ENCODE peak calls at places on chromosomes 1 and 21, in nine cellular contexts. V is body of pancreas, K is GM12865, T is fibroblast of lung, P is neural progenitor cell, O is right lobe of liver, D is AG04450, B is endothelial cell, C is esophagus squamous epithelium. U is an unnamed sample.

GRCh38 chr1:153466908-153467307 is 6.5 kb upstream of the S100A7 start:
- DNase-seq in P (no peak), B (no peak), O (no peak), T (peak), C (no peak), K (no peak), V (no peak), D (no peak), U (no peak)

GRCh38 chr1:57512386-57512785 is 88.5 kb upstream of the DAB1 start:
- DNase-seq in B (no peak), K (no peak), D (no peak), V (no peak), C (no peak), P (no peak), T (no peak), O (no peak), U (no peak)

GRCh38 chr21:44347911-44348451 is 5.4 kb upstream of the TRPM2 start:
- DNase-seq in O (no peak), C (no peak), D (no peak), T (no peak), B (no peak), P (no peak), K (no peak), V (no peak), U (no peak)

GRCh38 chr1:204075890-204076837 is 3.2 kb downstream of the SOX13 start:
- DNase-seq in C (no peak), O (no peak), K (no peak), B (no peak), T (no peak), V (no peak), D (no peak), P (no peak), U (no peak)

GRCh38 chr1:91650764-91651163 is 150.1 kb downstream of the CDC7 start:
- DNase-seq in C (no peak), O (no peak), B (no peak), K (peak), D (peak), T (peak), V (peak), P (no peak), U (peak)

GRCh38 chr1:226714148-226714547 is 24.9 kb downstream of the ITPKB start:
- DNase-seq in P (no peak), K (no peak), V (no peak), C (no peak), T (peak), D (no peak), B (no peak), O (no peak), U (no peak)

GRCh38 chr1:39625462-39626273 is 13.8 kb downstream of the HEYL start:
- DNase-seq in O (peak), B (no peak), K (no peak), D (peak), T (peak), V (peak), P (no peak), C (no peak), U (no peak)

GRCh38 chr1:204072951-204073836 is at the start of gene SOX13:
- DNase-seq in V (peak), P (peak), O (peak), B (peak), K (no peak), C (no peak), D (peak), T (peak), U (no peak)

GRCh38 chr1:156152628-156153027 is 757 bp upstream of the SEMA4A start:
- DNase-seq in T (no peak), D (no peak), B (no peak), O (no peak), V (no peak), K (peak), C (no peak), P (no peak), U (no peak)

GRCh38 chr21:38769253-38769780 is 36.4 kb upstream of the ETS2 start:
- DNase-seq in D (peak), K (no peak), P (peak), V (no peak), T (peak), B (no peak), O (no peak), C (no peak), U (no peak)

GRCh38 chr1:227946624-227947424 is 908 bp downstream of the WNT9A start:
- DNase-seq in T (peak), B (peak), K (peak), O (peak), C (no peak), V (peak), P (peak), D (no peak), U (no peak)

GRCh38 chr1:64459743-64460142 is 10.2 kb upstream of the CACHD1 start:
- DNase-seq in K (no peak), P (no peak), B (no peak), V (no peak), D (no peak), C (no peak), O (no peak), T (no peak), U (no peak)

DNA sequence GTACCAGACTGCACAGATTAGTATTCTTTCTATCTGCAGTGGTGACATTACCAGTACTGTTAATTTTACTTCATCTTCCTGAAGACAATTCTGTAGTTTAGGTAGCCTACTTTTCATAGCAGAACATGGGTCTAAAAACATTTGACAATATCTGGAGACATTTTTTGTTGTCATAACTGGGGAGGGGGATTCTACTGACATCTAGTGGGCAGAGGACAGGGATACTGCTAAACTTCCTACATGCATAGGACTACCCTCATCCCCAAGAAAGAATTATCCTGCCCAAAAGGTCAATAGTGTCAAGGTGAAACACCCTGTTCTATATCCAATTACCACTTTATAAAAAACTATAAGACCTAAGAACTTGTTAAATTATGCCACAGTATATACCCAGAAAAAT is 3.4 kb upstream of the ARHGAP29 start:
- DNase-seq in T (no peak), B (no peak), C (no peak), D (no peak), K (no peak), P (peak), O (no peak), V (no peak), U (no peak)
- TF ChIP-seq CTCF in T (peak), B (peak), C (no peak), D (peak), K (peak), P (peak), O (peak), V (no peak), U (no peak)

GRCh38 chr1:190452272-190452848 is 25.3 kb downstream of the BRINP3 start:
- DNase-seq in C (no peak), V (no peak), B (no peak), K (no peak), T (no peak), D (no peak), P (no peak), O (no peak), U (no peak)

DNA sequence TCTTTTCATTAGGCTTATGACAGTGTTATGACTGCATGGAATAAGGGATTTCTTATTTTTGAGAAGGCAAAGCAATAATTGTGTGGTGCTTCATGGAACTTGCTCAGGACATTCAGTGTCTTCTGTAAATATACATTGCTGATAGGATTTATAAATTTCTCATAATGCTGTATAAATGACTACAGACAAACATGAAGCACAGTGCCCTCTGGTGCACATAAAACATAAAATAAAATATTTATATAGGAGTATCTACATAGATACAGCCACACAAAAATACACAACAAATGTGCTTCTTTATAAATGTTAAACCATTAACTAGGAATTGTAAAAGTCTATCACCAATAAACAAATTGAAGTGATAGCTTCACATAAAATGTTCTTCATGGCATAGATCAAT is 24.1 kb downstream of the BRINP3 start:
- DNase-seq in V (no peak), B (no peak), K (no peak), D (no peak), O (no peak), C (no peak), T (no peak), P (no peak), U (no peak)
- TF ChIP-seq CTCF in V (no peak), B (no peak), K (no peak), D (peak), O (no peak), C (no peak), T (peak), P (no peak), U (no peak)

GRCh38 chr1:206883160-206883559 is 14.1 kb upstream of the IL24 start:
- DNase-seq in T (no peak), D (no peak), C (no peak), V (no peak), K (no peak), O (no peak), P (no peak), B (no peak), U (no peak)

GRCh38 chr1:206880310-206880709 is 14.9 kb downstream of the IL20 start:
- DNase-seq in K (no peak), O (no peak), V (no peak), C (no peak), D (no peak), B (no peak), P (no peak), T (no peak), U (no peak)

GRCh38 chr1:206882555-206882954 is 14.7 kb upstream of the IL24 start:
- DNase-seq in O (no peak), V (no peak), T (no peak), D (no peak), B (no peak), P (no peak), K (no peak), C (no peak), U (no peak)

GRCh38 chr1:206875752-206876380 is 10.4 kb downstream of the IL20 start:
- DNase-seq in V (no peak), T (no peak), P (no peak), D (no peak), K (no peak), O (no peak), C (no peak), B (no peak), U (no peak)

DNA sequence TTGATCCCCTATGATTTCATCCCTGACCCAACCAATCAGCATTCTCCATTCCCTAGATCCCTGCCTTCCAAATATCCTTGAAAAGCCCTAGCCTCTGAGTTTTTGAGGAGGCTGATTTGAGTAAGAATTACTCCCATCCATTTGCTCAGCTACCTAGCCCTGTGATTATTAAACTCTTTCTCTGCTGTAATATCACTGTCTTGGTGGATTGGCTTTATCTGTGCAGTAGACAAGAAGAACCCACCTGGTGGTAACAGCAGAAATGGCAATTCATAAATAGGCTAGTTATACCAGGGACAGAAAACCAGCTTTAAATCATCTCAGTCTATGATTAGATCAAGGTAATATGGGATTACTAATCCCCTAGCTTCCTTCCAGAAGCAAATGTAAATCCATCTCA is 13.0 kb downstream of the IL20 start:
- DNase-seq in K (no peak), C (no peak), P (no peak), O (no peak), V (no peak), B (no peak), T (no peak), D (no peak), U (no peak)
- TF ChIP-seq CTCF in K (no peak), C (no peak), P (peak), O (no peak), V (no peak), B (peak), T (no peak), D (no peak), U (no peak)

GRCh38 chr1:165222580-165222979 is 133.9 kb downstream of the LMX1A start:
- DNase-seq in V (no peak), P (no peak), K (no peak), O (no peak), D (no peak), C (no peak), B (no peak), T (no peak), U (no peak)
- TF ChIP-seq CTCF in V (no peak), P (no peak), K (no peak), O (no peak), D (no peak), C (no peak), B (no peak), T (no peak), U (no peak)

U was measured in omental fat pad.